ENCODE peak calls at places on chromosome 10, in ten cellular contexts. E is foreskin fibroblast; V is heart right ventricle; Y is ELR; U is NCI-H1092 treated with DMSO at 0.1 percent for 48 hours; X is activated T-helper 1 cell treated with Interleukin-2 at 50 U/mL for 16 hours; P is activated T-cell treated with anti-CD3 and anti-CD28 coated beads, Interleukin-2, amount 50 U/mL, for 24 hours; J is Karpas-422; H is stimulated activated CD8-positive, alpha-beta memory T cell treated with anti-CD3 and anti-CD28 coated beads, Interleukin-15, amount 100 ng/mL, for 48 hours; Z is germinal center. S is an unnamed sample.

GRCh38 chr10:112182808-112183328 is 697 bp downstream of the GPAM start:
- DNase-seq in Z (no peak), V (no peak), E (no peak), X (no peak), J (no peak), P (no peak), U (no peak), Y (peak), H (no peak), S (no peak)

GRCh38 chr10:62760401-62760800 is 44.1 kb upstream of the ADO start:
- DNase-seq in X (no peak), E (no peak), Z (no peak), V (peak), P (no peak), Y (no peak), U (no peak), J (no peak), H (no peak), S (no peak)

GRCh38 chr10:121553861-121554264 is 44.4 kb downstream of the FGFR2 start:
- DNase-seq in J (no peak), E (no peak), Y (no peak), P (no peak), H (no peak), V (no peak), X (no peak), Z (no peak), U (no peak), S (no peak)

GRCh38 chr10:30536578-30536977 is 93.0 kb downstream of the LYZL2 start:
- DNase-seq in P (no peak), V (no peak), Y (no peak), J (no peak), E (no peak), U (no peak), H (no peak), Z (no peak), X (no peak), S (no peak)

GRCh38 chr10:110818311-110819257 is 53.1 kb upstream of the PDCD4 start:
- DNase-seq in U (peak), V (no peak), Z (no peak), H (no peak), P (no peak), Y (no peak), X (no peak), E (no peak), J (no peak), S (no peak)

GRCh38 chr10:60390224-60390626 is 550 bp upstream of the ANK3 start:
- DNase-seq in H (no peak), U (no peak), V (no peak), P (no peak), Y (peak), E (peak), Z (no peak), J (no peak), X (no peak), S (no peak)

GRCh38 chr10:116385994-116386809 is 41.4 kb upstream of the PNLIPRP3 start:
- DNase-seq in H (no peak), J (peak), Z (no peak), E (peak), X (no peak), U (peak), V (no peak), P (no peak), Y (peak), S (no peak)

GRCh38 chr10:107011113-107011512 is 153.4 kb downstream of the SORCS1 start:
- DNase-seq in J (no peak), P (no peak), E (no peak), H (no peak), Z (no peak), X (no peak), Y (no peak), V (no peak), U (no peak), S (no peak)

GRCh38 chr10:70063418-70064098 is 10.9 kb downstream of the MACROH2A2 start:
- DNase-seq in Y (no peak), H (no peak), X (no peak), P (no peak), J (no peak), Z (no peak), U (no peak), V (no peak), E (no peak), S (no peak)

GRCh38 chr10:49322371-49323170 is 23.6 kb downstream of the C10orf71 start:
- DNase-seq in P (no peak), Y (no peak), J (no peak), V (no peak), U (no peak), E (no peak), H (no peak), X (no peak), Z (no peak), S (no peak)

GRCh38 chr10:78781991-78782390 is 286.8 kb upstream of the ZMIZ1 start:
- DNase-seq in H (no peak), X (no peak), P (no peak), E (no peak), V (no peak), Z (no peak), J (no peak), U (no peak), Y (no peak), S (no peak)

GRCh38 chr10:114502071-114502470 is 97.8 kb upstream of the AFAP1L2 start:
- DNase-seq in X (no peak), Y (no peak), J (no peak), U (no peak), P (no peak), E (no peak), V (no peak), H (no peak), Z (no peak), S (no peak)

GRCh38 chr10:16856567-16856966 is 39.3 kb upstream of the RSU1 start:
- DNase-seq in U (no peak), E (no peak), X (no peak), J (no peak), Y (no peak), H (no peak), V (peak), P (no peak), Z (no peak), S (no peak)

GRCh38 chr10:48253970-48254657 is 20.4 kb downstream of the FRMPD2 start:
- DNase-seq in Y (peak), H (no peak), Z (no peak), E (no peak), P (no peak), X (no peak), U (no peak), V (no peak), J (no peak), S (no peak)

GRCh38 chr10:86349940-86350630 is 16.5 kb downstream of the GRID1 start:
- DNase-seq in P (no peak), Y (no peak), Z (no peak), U (no peak), H (no peak), J (no peak), E (no peak), X (no peak), V (no peak), S (no peak)

S was measured in GM12878.